ENCODE peak calls at places on chromosomes 1 and 21, in nine cellular contexts. B, P, L, J, X, M, F, N and T are unnamed samples. For H3K9me3 and H3K4me1, the result is how much of the 10 kb centered on the place peaks cover.

GRCh38 chr1:10623391-10624145 is 148.8 kb downstream of the PEX14 start:
- DNase-seq in X (no peak), P (no peak), B (no peak), F (no peak), N (no peak), M (no peak), J (no peak), L (no peak), T (peak)

GRCh38 chr1:118294817-118295486 is 109.9 kb upstream of the SPAG17 start:
- DNase-seq in M (no peak), B (no peak), X (no peak), N (no peak), J (peak), F (no peak), L (no peak), P (no peak), T (no peak)

GRCh38 chr1:221868894-221869293 is 127.0 kb upstream of the DUSP10 start:
- DNase-seq in B (no peak), X (no peak), N (no peak), L (no peak), M (no peak), P (peak), J (no peak), F (no peak), T (no peak)

GRCh38 chr1:60562715-60563114 is 489.1 kb upstream of the C1orf87 start:
- DNase-seq in N (no peak), F (no peak), M (no peak), L (no peak), P (peak), X (no peak), B (no peak), J (no peak), T (no peak)

GRCh38 chr21:32921632-32922230 is 104.0 kb upstream of the OLIG2 start:
- DNase-seq in X (peak), J (no peak), L (peak), N (no peak), M (peak), B (no peak), P (peak), F (peak), T (no peak)

GRCh38 chr1:200890818-200891773 is 3.6 kb upstream of the INAVA start:
- DNase-seq in M (peak), X (peak), J (no peak), L (peak), N (no peak), B (no peak), F (peak), P (peak), T (peak)

GRCh38 chr1:196295766-196296165 is 312.5 kb downstream of the KCNT2 start:
- DNase-seq in M (no peak), F (no peak), J (no peak), X (no peak), B (no peak), P (no peak), L (no peak), N (no peak), T (no peak)

GRCh38 chr1:7478797-7479499 is 292.1 kb upstream of the VAMP3 start:
- DNase-seq in X (peak), N (no peak), J (no peak), B (no peak), F (no peak), P (peak), M (no peak), L (no peak), T (no peak)

GRCh38 chr1:110433803-110434202 is 17.1 kb upstream of the PROK1 start:
- DNase-seq in F (no peak), P (peak), L (peak), B (no peak), N (no peak), M (peak), J (peak), X (no peak), T (peak)

GRCh38 chr1:9840176-9840575 is 16.4 kb upstream of the CLSTN1 start:
- DNase-seq in L (no peak), M (no peak), N (no peak), P (no peak), B (no peak), J (no peak), F (no peak), X (no peak), T (no peak)

GRCh38 chr1:87942165-87942564 is 613.5 kb downstream of the LMO4 start:
- DNase-seq in B (no peak), F (no peak), P (no peak), N (no peak), X (no peak), L (no peak), J (peak), M (no peak), T (peak)

GRCh38 chr1:12472798-12473551 is 145.0 kb downstream of the DHRS3 start:
- DNase-seq in J (no peak), B (no peak), F (peak), X (peak), P (no peak), M (no peak), N (peak), L (no peak), T (no peak)

GRCh38 chr1:30068787-30069472 is 654.5 kb downstream of the MATN1 start:
- DNase-seq in N (no peak), J (no peak), L (no peak), M (no peak), P (no peak), X (no peak), B (no peak), F (no peak), T (no peak)

GRCh38 chr21:43645414-43645891 is 13.8 kb downstream of the HSF2BP start:
- DNase-seq in B (no peak), L (no peak), J (no peak), F (peak), P (peak), M (peak), N (no peak), X (peak), T (no peak)

GRCh38 chr1:27856561-27857343 is 15.6 kb upstream of the THEMIS2 start:
- DNase-seq in X (no peak), F (no peak), N (no peak), L (no peak), J (no peak), M (no peak), B (no peak), P (no peak), T (no peak)

GRCh38 chr1:209268479-209268878 is 315.0 kb upstream of the CAMK1G start:
- DNase-seq in J (no peak), B (no peak), N (no peak), X (no peak), F (no peak), M (no peak), P (no peak), L (no peak), T (no peak)

GRCh38 chr1:210143465-210144062 is 89.0 kb upstream of the SERTAD4 start:
- DNase-seq in F (no peak), B (no peak), L (peak), X (peak), N (no peak), P (peak), J (peak), M (peak), T (peak)

GRCh38 chr1:98962156-98962555 is 42.5 kb downstream of the PLPPR5 start:
- DNase-seq in L (no peak), N (no peak), B (no peak), F (no peak), P (peak), M (no peak), J (no peak), X (no peak), T (no peak)

GRCh38 chr1:29416825-29417557 is 180.7 kb downstream of the PTPRU start:
- DNase-seq in X (no peak), L (no peak), N (no peak), M (peak), P (peak), F (no peak), B (no peak), J (no peak), T (no peak)

GRCh38 chr1:110047463-110047862 is 13.0 kb downstream of the STRIP1 start:
- DNase-seq in X (no peak), J (no peak), N (no peak), F (no peak), M (no peak), L (no peak), P (no peak), B (no peak), T (no peak)

GRCh38 chr1:26233903-26234643 is at the start of gene CEP85:
- DNase-seq in L (peak), N (peak), F (peak), M (peak), B (peak), J (peak), P (peak), X (peak), T (peak)

GRCh38 chr1:76379506-76379905 is 305.0 kb downstream of the ST6GALNAC3 start:
- DNase-seq in L (no peak), B (no peak), F (no peak), N (no peak), X (no peak), J (no peak), M (no peak), P (no peak), T (no peak)

GRCh38 chr1:176208034-176208433 is 948 bp upstream of the COP1 start:
- DNase-seq in P (no peak), L (no peak), F (no peak), J (no peak), X (no peak), M (no peak), B (no peak), N (no peak), T (no peak)

GRCh38 chr1:172533511-172534116 is 664 bp downstream of the SUCO start:
- DNase-seq in F (peak), J (peak), N (peak), X (peak), P (peak), B (no peak), M (no peak), L (peak), T (peak)

GRCh38 chr1:43814401-43814800 is 107.1 kb downstream of the ST3GAL3 start:
- DNase-seq in F (no peak), P (no peak), N (no peak), J (no peak), B (no peak), M (no peak), L (no peak), X (no peak), T (no peak)

GRCh38 chr21:38221594-38221993 is 35.2 kb upstream of the KCNJ15 start:
- DNase-seq in J (no peak), M (no peak), N (no peak), F (no peak), P (no peak), X (no peak), B (no peak), L (no peak), T (no peak)

GRCh38 chr21:38223893-38224540 is 32.8 kb upstream of the KCNJ15 start:
- DNase-seq in L (peak), B (no peak), X (no peak), M (no peak), J (no peak), P (peak), N (no peak), F (no peak), T (no peak)

GRCh38 chr21:38219049-38219628 is 37.7 kb upstream of the KCNJ15 start:
- DNase-seq in B (no peak), L (peak), X (peak), F (peak), N (peak), J (no peak), P (peak), M (peak), T (peak)

GRCh38 chr21:38220270-38220737 is 36.5 kb upstream of the KCNJ15 start:
- DNase-seq in B (no peak), P (peak), X (no peak), M (no peak), L (no peak), F (no peak), N (no peak), J (no peak), T (no peak)
- H3K9me3 ChIP-seq in B (under half), P (under half), X (under half), M (under half), L (half or more), F (under half), N (under half), J (under half), T (under half)

DNA sequence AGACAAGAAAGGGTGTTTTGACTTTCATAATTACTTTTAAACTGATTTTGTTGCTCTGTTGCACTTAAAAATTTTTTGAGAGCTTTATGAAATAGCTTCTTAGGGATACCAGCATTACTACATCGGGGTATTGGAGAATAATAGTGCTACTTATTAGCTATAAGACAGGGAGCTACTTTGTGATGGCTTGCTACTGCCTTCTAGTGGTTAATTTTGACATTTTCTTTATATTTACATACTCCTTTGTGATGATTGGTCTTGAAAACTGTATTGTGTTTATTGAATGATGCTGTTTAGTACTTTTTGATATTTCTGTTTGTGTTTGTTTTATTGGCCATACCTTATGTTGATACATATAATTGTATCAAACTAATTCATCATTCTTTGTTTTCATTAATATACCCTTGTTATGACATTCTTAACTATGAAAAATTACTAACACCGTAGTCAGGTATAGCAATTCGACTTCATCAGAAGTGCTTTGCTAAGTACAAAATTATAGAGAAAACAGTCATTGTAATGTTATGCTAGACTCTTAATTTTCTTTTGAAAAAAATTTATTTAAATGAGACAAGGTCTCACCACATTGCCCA is 85.5 kb downstream of the CLIC4 start:
- DNase-seq in L (peak), J (no peak), M (no peak), F (peak), P (peak), B (no peak), N (no peak), X (peak), T (no peak)
- H3K4me1 ChIP-seq in L (under half), J (under half), M (under half), F (under half), P (under half), B (under half), N (under half), X (under half), T (under half)

GRCh38 chr1:204558467-204558866 is 42.3 kb downstream of the MDM4 start:
- DNase-seq in M (no peak), N (no peak), J (no peak), P (no peak), B (no peak), F (no peak), X (no peak), L (no peak), T (no peak)
- H3K9me3 ChIP-seq in M (under half), N (under half), J (under half), P (under half), B (under half), F (under half), X (under half), L (under half), T (under half)

GRCh38 chr1:63794354-63794753 is 20.5 kb downstream of the ROR1 start:
- DNase-seq in X (no peak), N (no peak), F (no peak), P (no peak), L (no peak), M (no peak), B (no peak), J (no peak), T (no peak)
- H3K4me1 ChIP-seq in X (under half), N (under half), F (under half), P (under half), L (under half), M (under half), B (under half), J (under half), T (under half)

GRCh38 chr21:29753216-29753615 is 186.6 kb downstream of the GRIK1 start:
- DNase-seq in X (no peak), B (no peak), L (no peak), N (no peak), P (no peak), M (no peak), J (no peak), F (no peak), T (no peak)
- H3K9me3 ChIP-seq in X (under half), B (under half), L (under half), N (under half), P (under half), M (under half), J (under half), F (under half), T (under half)

GRCh38 chr1:5415621-5416020 is 576.6 kb downstream of the NPHP4 start:
- DNase-seq in B (no peak), L (no peak), M (no peak), F (no peak), N (no peak), P (no peak), J (no peak), X (no peak), T (no peak)
- H3K4me1 ChIP-seq in B (under half), L (under half), M (under half), F (under half), N (under half), P (under half), J (under half), X (under half), T (under half)

GRCh38 chr1:73770109-73770905 is 427.7 kb downstream of the LRRIQ3 start:
- DNase-seq in F (no peak), X (no peak), B (no peak), J (no peak), L (no peak), N (no peak), P (no peak), M (no peak), T (no peak)
- H3K9me3 ChIP-seq in F (under half), X (under half), B (under half), J (under half), L (under half), N (under half), P (under half), M (under half), T (under half)

GRCh38 chr1:154998201-154998780 is 4.3 kb upstream of the ZBTB7B start:
- DNase-seq in N (no peak), X (no peak), J (peak), P (no peak), F (no peak), B (no peak), M (no peak), L (no peak), T (no peak)
- H3K4me1 ChIP-seq in N (under half), X (under half), J (under half), P (under half), F (under half), B (under half), M (under half), L (under half), T (under half)